ENCODE peak calls at places on chromosomes 12 and 14, in nine cellular contexts. R is GM13976; P is activated T-cell treated with anti-CD3 and anti-CD28 coated beads, Interleukin-2, amount 50 U/mL, for 1 hour; S is NCI-H2107; H is germinal center; Z is RPMI7951; V is foreskin fibroblast; W is RCC 7860; L is AG10803. T is an unnamed sample.
A peak's percentile ranks its signal among the peaks of the same experiment; 100 is the strongest.

GRCh38 chr12:112735296-112735695 is 56.3 kb upstream of the RPH3A start:
- DNase-seq in R (no peak), P (no peak), S (no peak), H (no peak), Z (no peak), V (no peak), W (no peak), L (no peak), T (no peak)

GRCh38 chr12:120538281-120539156 is 4.4 kb downstream of the RNF10 start:
- DNase-seq in R (no peak), P (no peak), S (no peak), H (peak; percentile 22), Z (peak; percentile 47), V (peak; percentile 75), W (peak; percentile 79), L (peak; percentile 62), T (peak; percentile 42)

GRCh38 chr12:55931780-55932545 is 1.0 kb downstream of the DGKA start:
- DNase-seq in R (peak; percentile 75), P (peak; percentile 49), S (no peak), H (peak; percentile 50), Z (peak; percentile 40), V (peak; percentile 79), W (no peak), L (peak; percentile 26), T (peak; percentile 65)

GRCh38 chr14:97077253-97077653 is 280.1 kb downstream of the VRK1 start:
- DNase-seq in R (peak; percentile 37), P (no peak), S (no peak), H (no peak), Z (peak; percentile 98), V (peak; percentile 6), W (peak; percentile 69), L (peak; percentile 88), T (no peak)

GRCh38 chr14:33457021-33457420 is 493.9 kb downstream of the EGLN3 start:
- DNase-seq in R (no peak), P (no peak), S (no peak), H (no peak), Z (peak; percentile 7), V (no peak), W (no peak), L (peak; percentile 12), T (no peak)

GRCh38 chr12:44509471-44509870 is 366.6 kb downstream of the NELL2 start:
- DNase-seq in R (no peak), P (no peak), S (no peak), H (no peak), Z (no peak), V (no peak), W (no peak), L (peak; percentile 13), T (no peak)

GRCh38 chr12:124764451-124764850 is 99.2 kb downstream of the SCARB1 start:
- DNase-seq in R (no peak), P (no peak), S (no peak), H (no peak), Z (peak; percentile 82), V (peak; percentile 82), W (peak; percentile 9), L (peak; percentile 92), T (no peak)

GRCh38 chr12:53192531-53193021 is 11.9 kb upstream of the CSAD start:
- DNase-seq in R (no peak), P (peak; percentile 18), S (no peak), H (no peak), Z (no peak), V (no peak), W (no peak), L (no peak), T (no peak)

GRCh38 chr14:103021817-103022668 is 35.3 kb downstream of the CDC42BPB start:
- DNase-seq in R (no peak), P (no peak), S (peak; percentile 75), H (no peak), Z (no peak), V (peak; percentile 67), W (no peak), L (peak; percentile 29), T (no peak)

GRCh38 chr12:49503674-49504180 is 35.1 kb upstream of the KCNH3 start:
- DNase-seq in R (no peak), P (no peak), S (no peak), H (no peak), Z (no peak), V (peak; percentile 61), W (peak; percentile 77), L (no peak), T (peak; percentile 47)

GRCh38 chr12:59173696-59174095 is 253.4 kb upstream of the LRIG3 start:
- DNase-seq in R (no peak), P (no peak), S (no peak), H (no peak), Z (no peak), V (peak; percentile 16), W (no peak), L (peak; percentile 6), T (no peak)

GRCh38 chr12:132479938-132480619 is 9.9 kb upstream of the FBRSL1 start:
- DNase-seq in R (no peak), P (no peak), S (no peak), H (no peak), Z (no peak), V (no peak), W (no peak), L (no peak), T (no peak)

GRCh38 chr14:76654573-76654955 is 106.7 kb upstream of the VASH1 start:
- DNase-seq in R (no peak), P (no peak), S (no peak), H (no peak), Z (no peak), V (no peak), W (no peak), L (no peak), T (no peak)

GRCh38 chr12:64840949-64841717 is 16.7 kb downstream of the TBC1D30 start:
- DNase-seq in R (no peak), P (no peak), S (no peak), H (no peak), Z (no peak), V (no peak), W (no peak), L (no peak), T (no peak)

GRCh38 chr14:102430212-102430908 is 67.6 kb downstream of the TECPR2 start:
- DNase-seq in R (no peak), P (no peak), S (no peak), H (no peak), Z (no peak), V (no peak), W (no peak), L (no peak), T (no peak)

GRCh38 chr12:124913474-124914391 is 717 bp downstream of the UBC start:
- DNase-seq in R (peak; percentile 71), P (peak; percentile 89), S (no peak), H (peak; percentile 49), Z (peak; percentile 61), V (peak; percentile 83), W (peak; percentile 74), L (peak; percentile 67), T (no peak)

GRCh38 chr14:69713127-69713800 is 53.7 kb upstream of the SRSF5 start:
- DNase-seq in R (no peak), P (no peak), S (peak; percentile 71), H (no peak), Z (no peak), V (no peak), W (no peak), L (no peak), T (no peak)

GRCh38 chr12:124786065-124786964 is 77.3 kb downstream of the SCARB1 start:
- DNase-seq in R (no peak), P (no peak), S (no peak), H (no peak), Z (no peak), V (peak; percentile 93), W (no peak), L (peak; percentile 89), T (peak; percentile 99)

GRCh38 chr12:71892059-71892458 is 46.6 kb upstream of the TPH2 start:
- DNase-seq in R (no peak), P (no peak), S (no peak), H (no peak), Z (no peak), V (no peak), W (no peak), L (no peak), T (no peak)

GRCh38 chr14:54650331-54651017 is 83.5 kb downstream of the SAMD4A start:
- DNase-seq in R (no peak), P (no peak), S (no peak), H (no peak), Z (peak; percentile 81), V (peak; percentile 80), W (peak; percentile 86), L (peak; percentile 90), T (peak; percentile 54)

GRCh38 chr14:54564071-54564798 is 2.7 kb upstream of the SAMD4A start:
- DNase-seq in R (peak; percentile 38), P (no peak), S (peak; percentile 21), H (peak; percentile 35), Z (peak; percentile 29), V (peak; percentile 59), W (no peak), L (peak; percentile 47), T (no peak)

GRCh38 chr12:51009038-51009437 is 17.1 kb downstream of the SLC11A2 start:
- DNase-seq in R (no peak), P (peak; percentile 60), S (no peak), H (no peak), Z (peak; percentile 51), V (peak; percentile 47), W (no peak), L (no peak), T (no peak)

GRCh38 chr14:63896278-63896720 is 43.5 kb downstream of the SYNE2 start:
- DNase-seq in R (no peak), P (no peak), S (no peak), H (no peak), Z (peak; percentile 49), V (peak; percentile 67), W (peak; percentile 46), L (peak; percentile 84), T (peak; percentile 42)

GRCh38 chr12:6080149-6081045 is 44.1 kb downstream of the VWF start:
- DNase-seq in R (no peak), P (no peak), S (no peak), H (no peak), Z (no peak), V (no peak), W (no peak), L (no peak), T (no peak)

GRCh38 chr14:89504602-89505320 is 87.7 kb upstream of the FOXN3 start:
- DNase-seq in R (peak; percentile 37), P (no peak), S (no peak), H (no peak), Z (peak; percentile 87), V (peak; percentile 89), W (peak; percentile 78), L (peak; percentile 91), T (peak; percentile 70)

GRCh38 chr14:64684091-64684490 is 20.1 kb upstream of the PLEKHG3 start:
- DNase-seq in R (no peak), P (no peak), S (no peak), H (no peak), Z (no peak), V (peak; percentile 70), W (no peak), L (peak; percentile 60), T (no peak)

GRCh38 chr12:114403690-114404450 is 2.1 kb downstream of the TBX5 start:
- DNase-seq in R (peak; percentile 9), P (no peak), S (no peak), H (no peak), Z (no peak), V (peak; percentile 76), W (no peak), L (no peak), T (no peak)

GRCh38 chr14:89990623-89991275 is 35.0 kb downstream of the TDP1 start:
- DNase-seq in R (no peak), P (no peak), S (no peak), H (no peak), Z (no peak), V (no peak), W (no peak), L (no peak), T (no peak)

GRCh38 chr12:106281056-106281782 is 21.3 kb upstream of the TCP11L2 start:
- DNase-seq in R (no peak), P (no peak), S (no peak), H (no peak), Z (no peak), V (no peak), W (no peak), L (no peak), T (no peak)

GRCh38 chr12:132423251-132424117 is 66.5 kb upstream of the FBRSL1 start:
- DNase-seq in R (no peak), P (no peak), S (no peak), H (no peak), Z (no peak), V (no peak), W (no peak), L (no peak), T (peak; percentile 59)

GRCh38 chr14:103008768-103009342 is 48.5 kb downstream of the CDC42BPB start:
- DNase-seq in R (no peak), P (no peak), S (peak; percentile 53), H (no peak), Z (no peak), V (no peak), W (peak; percentile 8), L (peak; percentile 57), T (peak; percentile 60)